ENCODE peak calls at places on chromosomes 13 and 19, in eight cellular contexts. W is heart left ventricle, O is PC-3, I is breast epithelium, N is GM12878, P is astrocyte, M is AG09309, T is kidney epithelial cell. L is an unnamed sample.

GRCh38 chr19:35309481-35310279 is 17.7 kb downstream of the MAG start:
- DNase-seq in I (no peak), P (no peak), O (no peak), M (no peak), N (no peak), T (peak), W (peak), L (no peak)

GRCh38 chr19:50826492-50827240 is 3.1 kb upstream of the KLK1 start:
- DNase-seq in O (no peak), N (no peak), P (no peak), T (no peak), W (no peak), M (no peak), I (no peak), L (no peak)

GRCh38 chr13:25744176-25744575 is 307.6 kb downstream of the SHISA2 start:
- DNase-seq in M (no peak), P (no peak), I (no peak), T (no peak), O (no peak), N (no peak), W (no peak), L (no peak)

GRCh38 chr13:83265279-83265678 is 617.0 kb downstream of the SLITRK1 start:
- DNase-seq in P (no peak), W (no peak), I (no peak), N (no peak), O (no peak), M (no peak), T (no peak), L (no peak)

GRCh38 chr19:51427220-51427619 is 9.8 kb upstream of the SIGLEC10 start:
- DNase-seq in O (no peak), N (no peak), W (no peak), T (no peak), M (no peak), P (no peak), I (no peak), L (no peak)

GRCh38 chr19:6229951-6230712 is 49.6 kb downstream of the MLLT1 start:
- DNase-seq in T (no peak), W (no peak), N (no peak), M (no peak), O (no peak), P (no peak), I (no peak), L (no peak)

GRCh38 chr19:1923319-1923718 is 17.7 kb upstream of the CSNK1G2 start:
- DNase-seq in T (no peak), P (no peak), W (no peak), I (no peak), N (no peak), O (no peak), M (no peak), L (no peak)

GRCh38 chr13:106651442-106651841 is 83.5 kb upstream of the ARGLU1 start:
- DNase-seq in I (no peak), O (no peak), W (no peak), P (no peak), T (no peak), M (no peak), N (no peak), L (no peak)

GRCh38 chr19:49911381-49912145 is 14.9 kb upstream of the IL4I1 start:
- DNase-seq in O (no peak), P (no peak), N (peak), W (no peak), M (no peak), I (no peak), T (no peak), L (no peak)

GRCh38 chr19:17532557-17532956 is 21.1 kb downstream of the PGLS start:
- DNase-seq in O (no peak), P (no peak), M (no peak), I (no peak), W (no peak), N (no peak), T (no peak), L (no peak)

GRCh38 chr19:2841858-2842574 is 741 bp downstream of the ZNF555 start:
- DNase-seq in I (no peak), M (no peak), W (no peak), P (no peak), T (no peak), N (no peak), O (no peak), L (no peak)

GRCh38 chr13:28494861-28495585 is at the start of gene FLT1:
- DNase-seq in N (no peak), M (no peak), W (peak), O (no peak), P (no peak), I (no peak), T (no peak), L (no peak)

GRCh38 chr13:114185182-114185971 is 6.3 kb downstream of the CFAP97D2 start:
- DNase-seq in T (no peak), P (no peak), O (no peak), I (no peak), M (no peak), N (no peak), W (no peak), L (no peak)

GRCh38 chr13:109941951-109942350 is 155.6 kb upstream of the IRS2 start:
- DNase-seq in I (no peak), M (peak), P (no peak), N (no peak), W (no peak), T (peak), O (no peak), L (no peak)

GRCh38 chr13:109381546-109382180 is 404.7 kb downstream of the IRS2 start:
- DNase-seq in T (peak), N (no peak), O (no peak), M (peak), I (no peak), W (no peak), P (peak), L (peak)

GRCh38 chr13:44768233-44768632 is 192.1 kb upstream of the TSC22D1 start:
- DNase-seq in M (no peak), I (no peak), T (no peak), W (no peak), N (peak), O (no peak), P (no peak), L (no peak)

GRCh38 chr19:55098716-55099556 is 18.5 kb downstream of the PPP1R12C start:
- DNase-seq in T (no peak), W (no peak), O (no peak), P (no peak), N (no peak), I (no peak), M (no peak), L (no peak)

GRCh38 chr19:45413497-45413896 is 7.1 kb downstream of the POLR1G start:
- DNase-seq in T (no peak), W (no peak), N (no peak), O (no peak), I (no peak), M (no peak), P (no peak), L (no peak)

GRCh38 chr19:4933528-4933927 is 24.2 kb downstream of the UHRF1 start:
- DNase-seq in O (peak), P (peak), T (no peak), W (no peak), N (no peak), M (no peak), I (no peak), L (no peak)

GRCh38 chr13:107650081-107650701 is 565.1 kb downstream of the LIG4 start:
- DNase-seq in N (no peak), I (no peak), P (peak), T (no peak), O (peak), W (peak), M (no peak), L (no peak)

GRCh38 chr19:18848860-18849661 is 17.3 kb downstream of the UPF1 start:
- DNase-seq in T (no peak), N (no peak), M (no peak), P (no peak), W (peak), I (no peak), O (no peak), L (no peak)

GRCh38 chr13:44092053-44092452 is 212.3 kb downstream of the LACC1 start:
- DNase-seq in W (no peak), M (no peak), N (no peak), P (no peak), I (no peak), T (no peak), O (no peak), L (no peak)

GRCh38 chr19:41552558-41552957 is 23.4 kb upstream of the CEACAM21 start:
- DNase-seq in T (no peak), O (no peak), N (peak), P (no peak), I (no peak), W (no peak), M (no peak), L (no peak)

DNA sequence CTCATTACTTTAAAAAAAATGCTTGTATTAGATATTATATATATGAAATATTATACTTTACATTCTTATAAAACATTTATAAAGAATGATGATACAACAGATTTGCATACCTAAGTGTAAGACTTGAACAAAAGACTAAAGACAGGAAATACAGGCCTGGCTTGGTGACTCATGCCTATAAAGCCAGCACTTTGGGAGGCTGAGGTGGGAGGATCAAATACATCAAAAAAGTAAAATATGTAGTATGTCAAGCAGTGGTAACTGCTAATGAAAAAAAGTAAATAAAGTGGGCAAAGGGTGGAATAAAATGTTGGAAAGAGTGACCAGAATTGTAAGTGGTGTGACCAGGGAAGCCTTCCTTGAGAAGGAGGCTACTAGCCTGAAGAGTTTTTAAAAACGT is 133.7 kb downstream of the GGACT start:
- DNase-seq in M (no peak), T (no peak), N (no peak), P (peak), W (no peak), I (no peak), O (peak), L (peak)
- H3K4me3 ChIP-seq in M (no peak), T (no peak), N (no peak), P (no peak), W (no peak), I (no peak), O (no peak), L (no peak)

GRCh38 chr19:33507021-33507956 is 14.3 kb downstream of the PEPD start:
- DNase-seq in T (no peak), O (peak), W (no peak), M (no peak), I (no peak), N (no peak), P (peak), L (no peak)
- H3K4me3 ChIP-seq in T (no peak), O (no peak), W (no peak), M (no peak), I (peak), N (no peak), P (no peak), L (no peak)

DNA sequence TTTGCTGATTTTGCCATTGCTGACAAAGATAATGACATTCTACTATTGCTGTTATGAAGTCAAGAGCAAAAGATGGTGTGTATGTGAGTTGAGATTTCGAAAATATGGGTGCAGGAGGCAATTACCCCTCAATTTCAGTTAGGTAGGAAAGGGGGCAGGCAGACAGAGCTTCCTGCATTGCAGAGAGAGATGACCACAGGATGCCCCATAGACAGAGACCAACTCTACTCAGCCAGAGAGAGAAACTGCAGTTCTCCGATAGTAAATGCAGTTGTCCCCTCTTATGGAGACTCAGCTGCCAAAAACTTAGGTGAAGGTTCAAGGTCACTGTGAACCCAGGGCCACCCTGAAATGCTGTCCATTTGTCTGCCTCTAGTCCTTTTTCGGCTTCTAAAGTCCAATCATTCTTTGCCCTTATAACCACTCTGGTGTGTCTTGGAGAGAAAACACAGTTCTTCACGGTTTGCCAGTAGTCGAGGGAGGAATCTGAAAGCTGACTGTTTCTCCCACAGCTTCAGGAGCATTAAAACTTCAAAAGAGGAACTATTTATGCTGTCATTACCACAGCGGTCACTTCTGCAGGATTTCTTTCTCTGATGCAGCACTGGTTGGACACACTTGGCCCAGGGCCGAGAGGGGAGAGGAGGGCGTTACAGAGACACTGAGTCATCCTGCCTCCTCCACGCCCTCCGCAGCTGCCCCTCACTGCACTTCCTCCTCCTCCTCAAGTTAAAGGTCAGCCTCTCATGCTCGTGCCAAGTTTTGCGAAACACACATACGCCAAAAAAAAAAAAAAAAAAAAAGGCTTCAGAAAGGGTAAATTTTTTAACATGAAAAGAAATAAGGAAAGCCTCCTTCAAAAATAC is 264.3 kb downstream of the FOXO1 start:
- DNase-seq in W (peak), M (peak), I (peak), P (peak), N (peak), O (peak), T (peak), L (no peak)
- H3K4me3 ChIP-seq in W (peak), M (no peak), I (peak), P (peak), N (no peak), O (peak), T (no peak), L (no peak)

DNA sequence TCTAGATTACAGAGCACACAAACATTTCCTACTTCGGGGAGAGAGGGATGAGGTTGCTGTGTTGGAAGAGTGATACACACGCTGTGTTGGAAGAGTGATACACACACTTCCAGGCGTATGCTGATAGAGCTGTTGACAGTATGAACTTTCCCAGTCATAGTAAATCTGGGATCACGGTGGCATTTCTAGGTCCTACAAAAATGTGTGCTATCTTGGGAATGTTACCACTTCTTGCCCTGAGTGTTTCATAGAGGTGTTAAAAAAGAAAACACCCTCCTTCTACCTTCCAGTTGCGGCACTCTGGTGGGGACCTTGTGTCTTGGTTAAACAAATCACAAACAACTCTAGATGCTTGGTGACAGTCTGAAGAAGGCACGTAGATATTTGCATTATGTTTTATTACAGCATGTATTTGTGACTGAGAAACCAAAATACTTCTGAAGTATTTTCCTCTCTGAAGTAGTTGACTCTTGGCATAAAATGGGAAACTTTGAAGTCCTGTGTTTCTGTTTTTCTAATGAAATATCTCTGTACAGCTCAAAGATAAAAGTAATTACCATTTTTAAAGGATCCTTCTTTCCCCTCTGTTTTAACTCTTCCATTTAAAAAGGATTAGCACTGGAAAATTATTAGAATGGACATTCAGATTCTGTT is 52.5 kb downstream of the ARHGAP35 start:
- DNase-seq in N (no peak), W (no peak), I (no peak), T (no peak), P (no peak), O (no peak), M (no peak), L (no peak)
- H3K4me3 ChIP-seq in N (peak), W (no peak), I (no peak), T (no peak), P (peak), O (peak), M (no peak), L (no peak)

GRCh38 chr19:52691737-52692136 is 43.1 kb downstream of the ZNF611 start:
- DNase-seq in P (no peak), M (no peak), I (no peak), N (peak), O (no peak), W (no peak), T (no peak), L (no peak)
- H3K4me3 ChIP-seq in P (no peak), M (no peak), I (no peak), N (no peak), O (no peak), W (no peak), T (no peak), L (no peak)

DNA sequence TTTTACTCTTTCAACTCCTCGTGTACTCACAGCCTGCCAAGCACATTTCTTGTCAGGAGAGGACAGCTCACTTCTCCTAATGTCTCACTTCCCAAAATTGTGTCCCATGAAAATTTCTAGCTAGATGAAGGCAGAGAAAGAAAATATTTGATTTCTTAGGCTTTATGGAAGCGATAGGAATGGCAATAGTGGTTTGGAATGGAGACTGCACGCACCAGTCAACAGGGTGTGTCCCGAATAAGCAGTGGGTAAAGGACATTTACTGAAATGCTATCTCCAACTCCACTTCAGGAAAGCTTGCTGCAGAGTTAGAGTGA is 321 bp upstream of the ZNF222 start:
- DNase-seq in N (no peak), M (no peak), P (no peak), T (no peak), I (no peak), O (no peak), W (no peak), L (no peak)
- H3K4me3 ChIP-seq in N (peak), M (peak), P (peak), T (peak), I (peak), O (peak), W (peak), L (peak)

DNA sequence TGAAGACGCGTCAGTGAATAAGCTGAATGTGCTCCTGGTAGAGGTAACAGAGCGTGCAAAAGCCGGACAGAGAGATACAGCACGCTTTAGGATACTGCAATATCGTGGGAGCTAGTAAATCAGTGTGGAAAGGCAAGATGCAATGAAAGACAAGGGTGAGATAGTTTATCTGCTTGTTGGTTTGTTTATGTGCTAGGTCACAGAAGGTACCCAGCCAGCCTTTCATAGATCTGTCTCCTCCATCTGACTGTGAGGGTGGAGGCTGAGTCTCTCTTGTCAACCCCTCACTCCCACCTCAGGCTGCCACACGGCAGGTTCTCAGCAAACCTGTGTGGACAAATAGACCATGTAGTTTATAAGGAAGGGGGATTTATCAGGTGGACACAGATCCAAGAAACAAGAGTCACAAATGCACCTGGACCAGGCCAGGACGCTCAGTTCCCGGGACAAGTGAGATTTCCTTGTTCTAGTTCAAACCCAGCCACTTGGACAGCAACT is 971 bp upstream of the GIPC1 start:
- DNase-seq in P (no peak), M (no peak), O (no peak), W (no peak), I (no peak), T (no peak), N (no peak), L (no peak)
- H3K4me3 ChIP-seq in P (peak), M (no peak), O (peak), W (peak), I (peak), T (no peak), N (no peak), L (peak)

DNA sequence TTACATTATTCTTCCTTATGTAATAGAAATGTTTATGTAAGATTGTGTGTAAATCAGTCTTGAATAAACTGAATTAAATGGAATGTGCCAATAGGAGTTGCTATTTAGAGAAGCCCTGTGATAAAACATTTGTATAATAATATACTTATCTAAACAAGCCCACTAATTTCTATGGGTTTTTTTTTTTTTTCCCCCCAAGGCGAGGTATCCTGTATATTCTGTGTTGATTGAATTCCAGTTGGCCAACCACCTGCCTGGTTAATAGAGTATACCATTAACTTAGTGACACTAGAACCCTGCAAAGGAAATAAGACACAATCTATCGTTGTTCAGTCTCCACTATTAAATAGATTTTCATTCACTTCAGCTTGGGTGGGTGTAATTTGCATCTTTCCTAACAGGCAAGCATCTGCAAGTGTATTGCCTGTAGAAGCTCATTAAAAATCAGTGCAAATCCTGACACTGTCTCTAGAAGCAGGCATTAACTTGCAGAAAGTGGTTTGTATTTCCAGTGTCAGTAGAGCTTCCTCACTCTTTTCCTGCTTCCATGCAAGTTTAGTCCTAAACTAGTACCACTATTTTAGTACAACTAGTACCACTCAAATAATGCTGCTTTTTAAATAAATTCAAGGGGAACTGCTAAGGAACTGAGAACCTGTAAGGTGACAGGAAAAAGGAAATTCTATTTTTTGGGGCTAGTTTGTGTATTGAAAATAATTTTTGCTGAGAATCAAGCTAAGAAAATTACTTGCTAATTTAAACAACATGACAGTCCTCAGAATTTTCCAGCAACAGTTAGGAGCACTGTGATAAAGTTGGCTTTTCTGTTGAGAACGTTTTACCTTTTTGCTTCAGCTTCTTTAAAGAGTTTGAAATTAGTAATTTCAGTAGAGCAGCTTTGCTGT is 69.3 kb downstream of the LRCH1 start:
- DNase-seq in P (no peak), I (no peak), T (no peak), N (no peak), W (no peak), M (no peak), O (no peak), L (no peak)
- H3K4me3 ChIP-seq in P (no peak), I (no peak), T (no peak), N (peak), W (no peak), M (no peak), O (no peak), L (no peak)

GRCh38 chr19:12884627-12884925 is 2.4 kb downstream of the KLF1 start:
- DNase-seq in M (no peak), W (no peak), O (no peak), T (no peak), N (no peak), I (no peak), P (no peak), L (no peak)
- H3K4me3 ChIP-seq in M (no peak), W (no peak), O (no peak), T (no peak), N (peak), I (peak), P (no peak), L (no peak)